ENCODE peak calls at places on chromosomes 12 and 14, in four cellular contexts. V is HepG2, R is GM12878, D is K562. S is an unnamed sample.

GRCh38 chr14:42687421-42687820 is 1080.7 kb downstream of the LRFN5 start:
- DNase-seq in R (no peak), V (no peak), D (no peak), S (peak)

GRCh38 chr14:52348279-52348678 is 34.2 kb downstream of the PTGER2 start:
- DNase-seq in R (no peak), D (no peak), V (no peak), S (no peak)

GRCh38 chr12:104515899-104516298 is 59.2 kb downstream of the CHST11 start:
- DNase-seq in D (no peak), R (no peak), V (no peak), S (no peak)

GRCh38 chr12:131066207-131066885 is 112.6 kb downstream of the ADGRD1 start:
- DNase-seq in D (no peak), V (no peak), R (no peak), S (no peak)

GRCh38 chr14:80587096-80587724 is 354.3 kb downstream of the CEP128 start:
- DNase-seq in R (peak), D (no peak), V (peak), S (no peak)

GRCh38 chr12:124497658-124498057 is 69.8 kb downstream of the NCOR2 start:
- DNase-seq in V (no peak), D (no peak), R (no peak), S (no peak)

GRCh38 chr12:47903927-47904646 is 707 bp downstream of the VDR start:
- DNase-seq in D (peak), V (no peak), R (no peak), S (no peak)

GRCh38 chr12:112788205-112788604 is 3.3 kb upstream of the RPH3A start:
- DNase-seq in R (no peak), D (no peak), V (no peak), S (peak)

GRCh38 chr12:121632069-121632970 is 6.0 kb downstream of the ORAI1 start:
- DNase-seq in V (no peak), D (no peak), R (no peak), S (no peak)

GRCh38 chr14:72741836-72742681 is 151.8 kb downstream of the DPF3 start:
- DNase-seq in D (peak), V (no peak), R (no peak), S (no peak)

GRCh38 chr12:122116707-122117535 is 38.4 kb downstream of the MLXIP start:
- DNase-seq in R (no peak), D (no peak), V (no peak), S (no peak)

GRCh38 chr14:90409209-90409730 is 12.4 kb downstream of the CALM1 start:
- DNase-seq in V (no peak), R (no peak), D (no peak), S (no peak)

GRCh38 chr12:71517145-71517846 is 77.7 kb downstream of the LGR5 start:
- DNase-seq in D (no peak), R (no peak), V (no peak), S (no peak)

GRCh38 chr12:67593041-67593870 is 55.3 kb upstream of the DYRK2 start:
- DNase-seq in D (no peak), V (no peak), R (no peak), S (no peak)

GRCh38 chr14:89445252-89445973 is 28.4 kb upstream of the FOXN3 start:
- DNase-seq in R (no peak), D (no peak), V (no peak), S (no peak)

GRCh38 chr12:74476234-74476633 is 61.4 kb upstream of the ATXN7L3B start:
- DNase-seq in D (no peak), V (no peak), R (no peak), S (no peak)

GRCh38 chr12:122961551-122962329 is 4.5 kb downstream of the ABCB9 start:
- DNase-seq in V (no peak), D (no peak), R (no peak), S (no peak)

GRCh38 chr12:98698603-98699463 is 53.7 kb downstream of the APAF1 start:
- DNase-seq in R (peak), V (peak), D (peak), S (peak)

GRCh38 chr14:102184678-102185040 is 45.0 kb downstream of the WDR20 start:
- DNase-seq in V (no peak), D (no peak), R (no peak), S (no peak)

GRCh38 chr14:55927059-55927458 is 191.2 kb upstream of the PELI2 start:
- DNase-seq in D (no peak), R (no peak), V (no peak), S (no peak)

GRCh38 chr12:114685869-114686268 is 1.9 kb upstream of the TBX3 start:
- DNase-seq in R (no peak), V (no peak), D (no peak), S (no peak)

GRCh38 chr12:30843211-30843610 is 83.3 kb upstream of the TSPAN11 start:
- DNase-seq in R (no peak), V (no peak), D (no peak), S (no peak)

GRCh38 chr12:75850751-75851462 is 180.7 kb downstream of the PHLDA1 start:
- DNase-seq in D (no peak), R (no peak), V (no peak), S (no peak)

GRCh38 chr12:55996201-55996714 is 818 bp upstream of the SUOX start:
- DNase-seq in V (peak), D (peak), R (no peak), S (peak)

GRCh38 chr12:123948401-123949117 is 24.1 kb downstream of the CCDC92 start:
- DNase-seq in R (no peak), V (no peak), D (no peak), S (no peak)

GRCh38 chr14:84864582-84865271 is 665.2 kb upstream of the FLRT2 start:
- DNase-seq in V (no peak), D (no peak), R (no peak), S (no peak)

GRCh38 chr14:61524211-61524806 is 171.0 kb upstream of the HIF1A start:
- DNase-seq in V (peak), D (no peak), R (no peak), S (no peak)

GRCh38 chr12:13941258-13942249 is 39.8 kb downstream of the GRIN2B start:
- DNase-seq in V (peak), D (peak), R (no peak), S (peak)

GRCh38 chr12:111773801-111774551 is 7.2 kb downstream of the ALDH2 start:
- DNase-seq in V (peak), R (no peak), D (no peak), S (no peak)

GRCh38 chr12:21989819-21990412 is 48.7 kb upstream of the ABCC9 start:
- DNase-seq in V (peak), R (no peak), D (no peak), S (no peak)

GRCh38 chr12:106353178-106353577 is 4.4 kb upstream of the POLR3B start:
- DNase-seq in R (no peak), V (no peak), D (no peak), S (no peak)

GRCh38 chr14:75123991-75124390 is 2.9 kb downstream of the NEK9 start:
- DNase-seq in V (no peak), R (no peak), D (peak), S (no peak)

GRCh38 chr12:11227373-11227772 is 40.6 kb upstream of the TAS2R42 start:
- DNase-seq in D (no peak), V (no peak), R (no peak), S (no peak)

GRCh38 chr14:106508216-106508615 is 981.8 kb downstream of the TMEM121 start:
- DNase-seq in D (no peak), R (no peak), V (no peak), S (no peak)

GRCh38 chr14:49250109-49250508 is 336.1 kb downstream of the RPS29 start:
- DNase-seq in D (no peak), V (no peak), R (no peak), S (no peak)

GRCh38 chr14:78902010-78902623 is 731.9 kb downstream of the NRXN3 start:
- DNase-seq in D (no peak), R (no peak), V (peak), S (peak)

GRCh38 chr12:3777206-3777809 is 24.4 kb upstream of the CRACR2A start:
- DNase-seq in V (peak), R (no peak), D (peak), S (no peak)
- TF ChIP-seq NR2C2 in V (no peak), R (no peak), D (no peak), S (no peak)

GRCh38 chr12:128365032-128365431 is 98.1 kb downstream of the TMEM132C start:
- DNase-seq in D (no peak), V (no peak), R (no peak), S (no peak)

GRCh38 chr12:128367961-128368360 is 101.0 kb downstream of the TMEM132C start:
- DNase-seq in D (no peak), R (no peak), V (no peak), S (no peak)

GRCh38 chr12:128365831-128366231 is 98.9 kb downstream of the TMEM132C start:
- DNase-seq in V (no peak), D (no peak), R (no peak), S (no peak)
- TF ChIP-seq SP1 in V (no peak), D (no peak), R (no peak), S (no peak)

DNA sequence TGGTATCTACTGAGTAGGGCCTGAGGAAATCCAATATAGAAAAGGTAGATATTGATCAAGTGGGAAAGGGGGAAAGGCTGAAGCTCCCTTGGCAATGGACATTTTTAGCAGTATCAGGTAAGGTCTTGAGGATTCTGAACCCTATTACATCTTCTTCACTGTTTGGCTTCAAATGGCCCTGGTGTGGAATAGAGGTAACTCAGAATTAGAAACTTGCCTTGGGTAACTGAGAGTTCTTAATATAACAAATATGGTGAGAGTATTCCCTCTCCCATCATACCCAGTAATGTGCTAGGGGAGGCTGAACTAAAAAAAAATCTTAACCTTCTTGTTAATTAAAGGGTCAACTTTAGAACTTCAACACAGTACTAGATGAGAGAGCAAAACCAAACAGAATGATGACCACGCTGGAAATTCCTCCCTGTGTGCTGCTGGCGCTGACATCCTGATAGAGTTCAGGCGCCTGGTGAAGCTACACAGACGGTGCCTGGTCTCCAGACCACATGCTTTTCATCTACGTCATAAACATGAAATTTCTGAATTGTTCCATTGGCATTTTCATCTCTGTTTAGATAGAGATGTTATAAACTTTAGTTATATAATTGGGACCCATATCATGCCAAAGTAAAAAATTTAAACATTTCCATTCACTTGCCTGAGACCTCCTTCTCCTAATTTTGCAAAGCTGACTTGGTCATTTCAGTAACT is 128.3 kb downstream of the AKAP6 start:
- DNase-seq in D (no peak), R (no peak), V (no peak), S (no peak)
- TF ChIP-seq ATF2 in D (no peak), R (no peak), V (no peak), S (no peak)

DNA sequence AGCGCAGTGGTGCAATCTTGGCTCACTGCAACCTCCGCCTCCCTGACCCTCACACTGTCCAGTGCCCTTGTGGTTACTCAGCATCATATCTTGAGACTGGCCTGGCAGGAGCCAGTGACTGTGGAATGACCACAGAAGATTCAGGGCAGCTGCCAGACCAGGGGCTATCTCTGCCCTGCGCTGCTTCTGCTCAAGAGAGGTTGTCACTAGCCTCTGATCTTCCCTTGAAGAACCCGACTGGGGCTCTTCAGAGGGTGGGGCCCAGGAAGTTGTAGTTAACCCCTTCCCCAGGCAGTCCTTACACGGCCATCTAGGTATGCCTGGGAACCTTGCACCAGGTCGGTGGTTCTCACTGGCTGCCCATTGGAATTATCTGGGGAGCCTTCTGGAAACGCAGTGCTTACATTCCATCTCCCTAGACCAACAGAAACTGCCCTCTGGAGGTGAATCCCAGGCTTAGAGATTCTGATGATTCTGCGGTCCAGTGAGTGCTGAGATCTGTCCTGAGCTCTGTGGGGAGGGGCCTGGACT is 41.4 kb downstream of the PLEKHG3 start:
- DNase-seq in D (no peak), R (no peak), V (peak), S (no peak)
- TF ChIP-seq NR2C2 in D (no peak), R (no peak), V (no peak), S (no peak)

GRCh38 chr12:52631676-52632459 is 13.5 kb upstream of the KRT73 start:
- DNase-seq in R (no peak), D (no peak), V (no peak), S (no peak)
- TF ChIP-seq SP1 in R (no peak), D (no peak), V (no peak), S (no peak)

GRCh38 chr12:69069479-69069878 is 136.5 kb upstream of the CPM start:
- DNase-seq in V (no peak), D (no peak), R (no peak), S (no peak)

GRCh38 chr12:69068431-69068830 is 135.5 kb upstream of the CPM start:
- DNase-seq in R (no peak), V (peak), D (no peak), S (no peak)

GRCh38 chr12:69071091-69071370 is 138.1 kb upstream of the CPM start:
- DNase-seq in D (no peak), V (no peak), R (no peak), S (no peak)

GRCh38 chr12:69067713-69068112 is 134.7 kb upstream of the CPM start:
- DNase-seq in R (no peak), D (no peak), V (no peak), S (no peak)

DNA sequence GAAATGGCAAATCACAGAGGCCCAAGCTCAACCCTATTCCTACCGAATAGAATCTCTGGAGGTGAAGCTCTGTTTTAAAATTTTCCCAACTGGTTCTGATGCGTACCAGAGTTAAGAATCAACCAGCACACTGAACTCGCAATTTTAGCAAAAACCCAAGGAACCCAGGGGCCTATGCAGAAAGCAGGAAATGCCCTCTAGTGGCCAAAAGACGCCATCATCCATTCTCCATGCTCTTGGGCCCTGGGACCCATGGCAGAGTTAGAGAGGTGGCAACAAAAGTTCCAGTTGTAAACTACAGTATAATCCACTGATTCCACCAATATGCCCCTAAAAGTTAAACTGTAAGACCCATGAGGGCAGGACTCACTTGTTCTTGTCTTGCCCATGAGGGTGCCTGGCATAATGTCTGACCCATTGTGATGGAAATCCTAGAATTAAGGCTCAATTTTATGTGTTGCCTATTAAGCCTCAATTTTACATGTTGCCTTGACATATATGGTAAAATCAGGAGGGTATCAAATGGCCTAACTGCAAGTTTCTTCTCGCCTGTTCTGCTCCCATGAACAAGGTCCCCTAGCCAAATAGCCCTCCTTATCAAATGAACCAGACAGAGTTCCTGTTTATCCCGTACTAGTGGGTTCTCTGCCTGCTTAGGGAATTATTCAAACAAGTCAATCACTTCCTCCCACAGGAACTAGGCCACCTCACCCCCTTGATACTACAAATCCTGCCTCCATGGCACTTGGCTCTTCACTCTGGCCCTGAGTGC is 137.5 kb upstream of the CPM start:
- DNase-seq in R (no peak), D (peak), V (peak), S (peak)
- TF ChIP-seq ATF2 in R (no peak), D (no peak), V (no peak), S (no peak)

DNA sequence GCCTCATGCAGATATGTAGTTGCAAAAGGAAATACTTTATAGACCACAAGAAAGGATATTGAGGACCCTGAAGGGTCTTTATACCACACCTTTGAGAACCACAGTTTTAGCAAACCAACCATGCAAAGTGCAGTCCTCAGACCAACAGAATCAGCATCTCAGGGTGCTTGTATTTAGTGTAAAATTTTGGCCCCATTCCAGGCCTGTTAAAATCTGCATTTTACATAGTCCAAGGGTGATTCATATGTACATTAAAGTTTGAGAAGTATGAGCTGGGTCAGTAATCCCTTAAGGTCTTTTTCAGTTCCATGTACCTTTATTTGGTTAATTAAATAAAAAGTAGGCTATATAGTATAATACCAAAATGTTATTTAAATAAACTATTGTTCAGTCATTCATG is 91.2 kb downstream of the WNK1 start:
- DNase-seq in R (no peak), V (no peak), D (no peak), S (no peak)
- TF ChIP-seq NR2C2 in R (no peak), V (no peak), D (no peak), S (no peak)

DNA sequence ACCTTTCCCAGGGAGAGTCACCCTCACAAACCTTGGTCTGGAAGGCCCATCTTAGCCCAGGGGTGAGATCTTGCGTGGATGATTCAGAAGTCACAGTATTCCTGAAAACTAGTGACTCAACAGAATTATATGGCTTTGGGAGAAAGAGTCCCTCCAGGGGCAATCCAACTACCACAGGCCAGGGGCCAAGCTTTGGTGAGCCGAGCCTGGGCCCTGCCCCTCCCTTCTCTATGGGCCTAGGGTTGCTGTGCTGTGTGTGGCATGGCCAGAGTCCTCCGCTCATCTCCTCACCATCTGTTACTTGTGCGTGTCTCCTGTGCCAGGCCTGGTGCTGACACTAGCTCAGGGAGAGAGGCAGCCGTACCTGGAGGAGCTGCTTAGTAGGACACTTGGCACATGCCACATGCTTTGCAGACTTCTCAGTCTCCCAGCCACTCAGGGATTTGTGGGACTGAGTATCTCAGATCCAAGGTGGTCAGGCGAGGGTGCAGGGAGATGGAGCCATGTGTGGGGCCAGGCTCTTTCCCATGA is 93.8 kb downstream of the SLC25A47 start:
- DNase-seq in V (no peak), R (no peak), D (no peak), S (no peak)
- TF ChIP-seq SP1 in V (no peak), R (no peak), D (no peak), S (no peak)